ENCODE peak calls at places on chromosomes 1 and 21, in five cellular contexts. L, H, N, C and S are unnamed samples.
A peak's percentile ranks its signal among the peaks of the same experiment; 100 is the strongest.

GRCh38 chr1:53968125-53968513 is 22.0 kb downstream of the LRRC42 start:
- DNase-seq in L (no peak), N (peak; percentile 69), H (no peak), C (no peak), S (no peak)

GRCh38 chr21:43268086-43268803 is 99.4 kb downstream of the CRYAA start:
- DNase-seq in L (no peak), C (no peak), H (no peak), N (peak; percentile 39), S (no peak)

GRCh38 chr1:1539310-1540014 is 962 bp downstream of the TMEM240 start:
- DNase-seq in N (no peak), H (no peak), L (no peak), C (no peak), S (no peak)

GRCh38 chr1:94954292-94955220 is 27.6 kb upstream of the CNN3 start:
- DNase-seq in N (no peak), H (no peak), C (no peak), L (no peak), S (no peak)

GRCh38 chr1:78627321-78627720 is 7.1 kb downstream of the IFI44L start:
- DNase-seq in L (no peak), N (no peak), H (no peak), C (no peak), S (no peak)

GRCh38 chr1:75265792-75266191 is 131.6 kb downstream of the LHX8 start:
- DNase-seq in H (peak; percentile 33), C (peak; percentile 12), N (peak; percentile 67), L (peak; percentile 27), S (no peak)

GRCh38 chr1:179794669-179795068 is 51.6 kb downstream of the FAM163A start:
- DNase-seq in N (no peak), C (no peak), H (no peak), L (no peak), S (no peak)

GRCh38 chr1:36641776-36642175 is 159.1 kb upstream of the CSF3R start:
- DNase-seq in N (no peak), C (no peak), L (no peak), H (no peak), S (no peak)

GRCh38 chr21:14403681-14404318 is 20.9 kb upstream of the HSPA13 start:
- DNase-seq in C (peak; percentile 9), H (peak; percentile 28), N (peak; percentile 19), L (peak; percentile 31), S (no peak)

GRCh38 chr1:203197625-203198024 is 11.1 kb upstream of the CHI3L1 start:
- DNase-seq in H (no peak), N (no peak), C (no peak), L (no peak), S (no peak)

GRCh38 chr21:38770660-38771059 is 35.1 kb upstream of the ETS2 start:
- DNase-seq in H (no peak), L (no peak), C (no peak), N (no peak), S (no peak)

GRCh38 chr21:38804617-38805281 is 980 bp upstream of the ETS2 start:
- DNase-seq in N (no peak), C (no peak), L (peak; percentile 70), H (peak; percentile 69), S (peak; percentile 76)

GRCh38 chr1:175222296-175222938 is 29.8 kb upstream of the KIAA0040 start:
- DNase-seq in C (no peak), H (no peak), L (no peak), N (no peak), S (no peak)

GRCh38 chr1:240854367-240854766 is 242.4 kb upstream of the GREM2 start:
- DNase-seq in L (no peak), N (no peak), C (no peak), H (peak; percentile 19), S (no peak)

GRCh38 chr1:23524716-23525401 is 6.2 kb downstream of the E2F2 start:
- DNase-seq in C (no peak), H (no peak), L (peak; percentile 65), N (no peak), S (no peak)

GRCh38 chr1:218592688-218593087 is 247.6 kb downstream of the TGFB2 start:
- DNase-seq in H (peak; percentile 39), C (no peak), L (no peak), N (peak; percentile 10), S (no peak)

GRCh38 chr1:106222415-106222814 is 834.1 kb upstream of the PRMT6 start:
- DNase-seq in L (no peak), N (no peak), C (no peak), H (no peak), S (no peak)

GRCh38 chr21:30718239-30718909 is at the start of gene KRTAP21-3:
- DNase-seq in C (no peak), L (no peak), N (no peak), H (no peak), S (no peak)

GRCh38 chr1:181398544-181398943 is 84.8 kb upstream of the CACNA1E start:
- DNase-seq in H (no peak), L (no peak), C (peak; percentile 59), N (no peak), S (no peak)

GRCh38 chr1:150484861-150485260 is 2.4 kb upstream of the TARS2 start:
- DNase-seq in H (peak; percentile 53), L (peak; percentile 44), C (no peak), N (peak; percentile 35), S (no peak)

GRCh38 chr21:25956993-25957714 is 213.4 kb downstream of the APP start:
- DNase-seq in N (no peak), C (no peak), L (no peak), H (no peak), S (no peak)

GRCh38 chr1:89068291-89068690 is 3.3 kb upstream of the GBP1 start:
- DNase-seq in N (no peak), L (no peak), C (no peak), H (no peak), S (no peak)

GRCh38 chr1:35931424-35932157 is 686 bp downstream of the AGO3 start:
- DNase-seq in H (peak; percentile 6), L (no peak), C (no peak), N (peak; percentile 3), S (no peak)

DNA sequence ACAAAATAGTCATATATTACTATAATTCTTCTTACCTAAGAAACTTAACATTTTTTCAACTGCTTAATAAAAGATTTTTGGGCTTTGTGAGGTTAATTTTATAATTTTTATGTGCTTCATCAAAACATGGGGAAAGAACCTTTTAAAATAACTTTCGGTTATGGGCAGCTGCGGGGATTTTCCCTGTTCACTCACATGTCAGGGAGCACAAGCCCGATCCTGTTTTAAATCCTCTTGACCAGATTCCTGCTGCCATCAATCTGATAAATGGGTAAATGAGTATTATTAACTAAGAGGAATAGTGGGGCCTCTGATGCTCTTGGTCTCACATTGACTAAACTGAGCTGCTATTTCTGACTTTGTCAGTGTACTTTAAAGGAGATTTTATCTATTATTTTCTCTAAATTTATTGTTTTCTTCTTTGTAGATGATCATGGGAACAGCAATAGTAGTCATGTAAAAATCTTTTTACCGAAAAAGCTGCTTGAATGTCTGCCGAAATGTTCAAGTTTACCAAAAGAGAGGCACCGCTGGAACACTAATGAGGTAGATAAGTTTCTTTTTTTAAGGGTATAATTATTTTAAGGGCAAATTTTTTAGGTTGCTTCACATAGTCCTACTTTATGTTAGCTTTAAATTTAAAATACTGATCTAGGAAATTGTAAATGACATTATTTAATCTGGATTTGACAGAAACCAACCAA is 39.6 kb downstream of the CAMTA1 start:
- DNase-seq in L (no peak), H (no peak), N (no peak), C (no peak), S (no peak)
- TF ChIP-seq KDM1A in L (no peak), H (no peak), N (no peak), C (no peak), S (no peak)

GRCh38 chr1:153563339-153563952 is 2.2 kb downstream of the S100A2 start:
- DNase-seq in L (no peak), H (no peak), C (no peak), N (no peak), S (no peak)

GRCh38 chr1:153566414-153567371 is 1.0 kb upstream of the S100A2 start:
- DNase-seq in H (peak; percentile 99), L (peak; percentile 97), C (peak; percentile 37), N (peak; percentile 89), S (peak; percentile 76)

GRCh38 chr1:153563991-153564390 is 1.7 kb downstream of the S100A2 start:
- DNase-seq in C (no peak), L (no peak), H (no peak), N (no peak), S (no peak)

GRCh38 chr1:153567621-153568366 is 2.1 kb upstream of the S100A2 start:
- DNase-seq in L (no peak), N (peak; percentile 50), H (peak; percentile 82), C (no peak), S (no peak)

GRCh38 chr1:153565529-153566374 is at the start of gene S100A2:
- DNase-seq in L (no peak), H (peak; percentile 90), C (peak; percentile 39), N (peak; percentile 40), S (no peak)
- TF ChIP-seq KDM1A in L (no peak), H (no peak), C (no peak), N (no peak), S (no peak)

GRCh38 chr21:46619846-46620245 is 15.0 kb upstream of the S100B start:
- DNase-seq in L (peak; percentile 14), H (no peak), C (no peak), N (no peak), S (no peak)

GRCh38 chr21:46617267-46618051 is 12.6 kb upstream of the S100B start:
- DNase-seq in C (no peak), H (no peak), L (no peak), N (no peak), S (no peak)

GRCh38 chr21:46620846-46621245 is 14.6 kb upstream of the PRMT2 start:
- DNase-seq in N (no peak), C (no peak), L (no peak), H (no peak), S (no peak)

GRCh38 chr21:46616656-46617055 is 11.8 kb upstream of the S100B start:
- DNase-seq in C (no peak), N (no peak), H (no peak), L (no peak), S (no peak)

DNA sequence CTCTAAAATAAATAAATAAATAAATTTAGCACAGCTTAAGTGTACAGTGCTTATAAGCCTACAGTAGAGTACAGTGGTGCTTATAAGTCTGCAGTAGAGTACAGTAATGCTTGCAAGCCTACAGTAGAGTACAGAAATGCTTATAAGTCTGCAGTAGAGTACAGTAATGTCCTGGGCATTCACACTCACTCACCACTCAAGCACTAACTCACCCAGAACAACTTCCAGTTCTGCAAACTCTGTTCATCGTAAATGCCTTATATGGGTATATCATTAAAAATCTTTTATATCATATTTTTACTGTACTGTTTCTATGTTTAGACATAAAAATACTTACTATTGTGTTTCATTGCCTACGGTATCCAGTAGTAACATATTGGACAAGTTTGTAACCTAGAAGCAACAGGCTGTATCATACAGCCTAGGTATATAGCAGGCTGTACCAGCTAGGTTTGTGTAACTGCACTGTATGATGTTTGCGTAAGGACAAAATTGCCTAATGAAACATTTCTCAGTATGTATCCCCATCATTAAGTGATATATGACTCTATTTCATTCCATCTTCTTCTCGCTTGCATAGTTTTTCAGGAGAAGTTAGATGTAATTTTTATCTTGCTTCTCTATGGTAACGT is 14.0 kb upstream of the S100B start:
- DNase-seq in N (no peak), C (no peak), L (no peak), H (no peak), S (no peak)
- TF ChIP-seq KDM1A in N (no peak), C (no peak), L (no peak), H (no peak), S (no peak)

DNA sequence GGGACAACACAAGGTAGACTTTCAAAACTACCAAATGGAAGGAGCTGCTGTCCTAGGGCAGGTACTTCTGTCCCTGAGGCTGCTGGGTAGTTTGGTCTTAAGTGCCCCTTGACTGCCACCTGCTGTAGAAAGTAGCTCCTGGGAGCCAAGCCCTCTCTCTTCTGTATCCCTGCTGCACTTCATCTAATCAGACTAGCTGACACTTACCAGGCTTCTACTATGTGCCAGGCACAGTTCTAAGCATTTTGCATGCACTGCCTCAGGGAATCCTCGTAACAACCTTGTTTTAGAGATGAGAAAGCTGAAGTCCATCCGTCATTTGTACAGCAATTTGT is 15.9 kb upstream of the SRSF4 start:
- DNase-seq in C (no peak), H (peak; percentile 64), N (peak; percentile 60), L (peak; percentile 48), S (no peak)
- TF ChIP-seq KDM1A in C (no peak), H (no peak), N (no peak), L (no peak), S (no peak)